ENCODE peak calls at places on chromosomes 16 and 17, in seven cellular contexts. One of them, this sample, is unnamed. For H3K4me1, the result is how much of the 10 kb centered on the place peaks cover.

GRCh38 chr16:16146380-16147315 is 76.6 kb downstream of the ABCC6 start:
- DNase-seq in Karpas-422: no peak
- DNase-seq in endodermal cell: no peak
- DNase-seq in colonic mucosa: no peak
- DNase-seq in psoas muscle: no peak
- DNase-seq in effector memory CD4-positive, alpha-beta T cell: no peak
- DNase-seq in upper lobe of right lung: no peak
- DNase-seq in this sample: no peak

GRCh38 chr17:47898246-47898645 is 2.2 kb downstream of the SP2 start:
- DNase-seq in colonic mucosa: no peak
- DNase-seq in effector memory CD4-positive, alpha-beta T cell: no peak
- DNase-seq in psoas muscle: no peak
- DNase-seq in upper lobe of right lung: no peak
- DNase-seq in endodermal cell: no peak
- DNase-seq in Karpas-422: no peak
- DNase-seq in this sample: no peak

GRCh38 chr17:2262146-2262587 is 41.4 kb downstream of the SMG6 start:
- DNase-seq in upper lobe of right lung: no peak
- DNase-seq in psoas muscle: no peak
- DNase-seq in effector memory CD4-positive, alpha-beta T cell: no peak
- DNase-seq in colonic mucosa: no peak
- DNase-seq in endodermal cell: no peak
- DNase-seq in Karpas-422: no peak
- DNase-seq in this sample: no peak

GRCh38 chr16:2535644-2536021 is 2.2 kb upstream of the PDPK1 start:
- DNase-seq in psoas muscle: peak
- DNase-seq in colonic mucosa: peak
- DNase-seq in upper lobe of right lung: peak
- DNase-seq in effector memory CD4-positive, alpha-beta T cell: no peak
- DNase-seq in Karpas-422: no peak
- DNase-seq in endodermal cell: peak
- DNase-seq in this sample: no peak

GRCh38 chr17:31495049-31495885 is 103.8 kb downstream of the RAB11FIP4 start:
- DNase-seq in effector memory CD4-positive, alpha-beta T cell: no peak
- DNase-seq in psoas muscle: peak
- DNase-seq in upper lobe of right lung: no peak
- DNase-seq in Karpas-422: no peak
- DNase-seq in colonic mucosa: peak
- DNase-seq in endodermal cell: no peak
- DNase-seq in this sample: no peak

GRCh38 chr16:983044-984030 is 1.8 kb downstream of the SOX8 start:
- DNase-seq in colonic mucosa: no peak
- DNase-seq in upper lobe of right lung: no peak
- DNase-seq in Karpas-422: no peak
- DNase-seq in endodermal cell: no peak
- DNase-seq in psoas muscle: no peak
- DNase-seq in effector memory CD4-positive, alpha-beta T cell: no peak
- DNase-seq in this sample: no peak

GRCh38 chr17:41547378-41547841 is 19.3 kb upstream of the KRT19 start:
- DNase-seq in upper lobe of right lung: no peak
- DNase-seq in psoas muscle: no peak
- DNase-seq in effector memory CD4-positive, alpha-beta T cell: no peak
- DNase-seq in colonic mucosa: no peak
- DNase-seq in endodermal cell: peak
- DNase-seq in Karpas-422: no peak
- DNase-seq in this sample: no peak

GRCh38 chr17:3558603-3559269 is 1.1 kb upstream of the TRPV3 start:
- DNase-seq in psoas muscle: no peak
- DNase-seq in effector memory CD4-positive, alpha-beta T cell: peak
- DNase-seq in Karpas-422: peak
- DNase-seq in upper lobe of right lung: no peak
- DNase-seq in endodermal cell: peak
- DNase-seq in colonic mucosa: peak
- DNase-seq in this sample: no peak

GRCh38 chr17:42527932-42528331 is 8.1 kb upstream of the NAGLU start:
- DNase-seq in upper lobe of right lung: no peak
- DNase-seq in colonic mucosa: no peak
- DNase-seq in effector memory CD4-positive, alpha-beta T cell: no peak
- DNase-seq in psoas muscle: peak
- DNase-seq in endodermal cell: no peak
- DNase-seq in Karpas-422: no peak
- DNase-seq in this sample: no peak

GRCh38 chr17:35896011-35896587 is 15.9 kb upstream of the CCL5 start:
- DNase-seq in colonic mucosa: no peak
- DNase-seq in psoas muscle: no peak
- DNase-seq in Karpas-422: no peak
- DNase-seq in endodermal cell: no peak
- DNase-seq in upper lobe of right lung: no peak
- DNase-seq in effector memory CD4-positive, alpha-beta T cell: peak
- DNase-seq in this sample: no peak

GRCh38 chr17:7114241-7114874 is at the start of gene ASGR2:
- DNase-seq in endodermal cell: no peak
- DNase-seq in Karpas-422: no peak
- DNase-seq in upper lobe of right lung: no peak
- DNase-seq in effector memory CD4-positive, alpha-beta T cell: no peak
- DNase-seq in colonic mucosa: no peak
- DNase-seq in psoas muscle: no peak
- DNase-seq in this sample: no peak

GRCh38 chr17:53092072-53092471 is 730.7 kb upstream of the KIF2B start:
- DNase-seq in psoas muscle: no peak
- DNase-seq in endodermal cell: no peak
- DNase-seq in colonic mucosa: no peak
- DNase-seq in effector memory CD4-positive, alpha-beta T cell: no peak
- DNase-seq in Karpas-422: no peak
- DNase-seq in upper lobe of right lung: no peak
- DNase-seq in this sample: no peak

GRCh38 chr16:49277386-49277742 is 4.3 kb downstream of the CBLN1 start:
- DNase-seq in effector memory CD4-positive, alpha-beta T cell: no peak
- DNase-seq in colonic mucosa: no peak
- DNase-seq in Karpas-422: no peak
- DNase-seq in upper lobe of right lung: no peak
- DNase-seq in endodermal cell: peak
- DNase-seq in psoas muscle: no peak
- DNase-seq in this sample: no peak

GRCh38 chr16:89534147-89534788 is 26.1 kb downstream of the SPG7 start:
- DNase-seq in colonic mucosa: no peak
- DNase-seq in endodermal cell: no peak
- DNase-seq in Karpas-422: no peak
- DNase-seq in effector memory CD4-positive, alpha-beta T cell: no peak
- DNase-seq in psoas muscle: no peak
- DNase-seq in upper lobe of right lung: no peak
- DNase-seq in this sample: peak

GRCh38 chr17:82931696-82932060 is 91.9 kb upstream of the ZNF750 start:
- DNase-seq in Karpas-422: no peak
- DNase-seq in endodermal cell: no peak
- DNase-seq in psoas muscle: peak
- DNase-seq in effector memory CD4-positive, alpha-beta T cell: no peak
- DNase-seq in colonic mucosa: peak
- DNase-seq in upper lobe of right lung: peak
- DNase-seq in this sample: peak

GRCh38 chr16:23124315-23124714 is 24.9 kb downstream of the USP31 start:
- DNase-seq in psoas muscle: peak
- DNase-seq in upper lobe of right lung: no peak
- DNase-seq in Karpas-422: peak
- DNase-seq in colonic mucosa: no peak
- DNase-seq in endodermal cell: no peak
- DNase-seq in effector memory CD4-positive, alpha-beta T cell: no peak
- DNase-seq in this sample: no peak

GRCh38 chr16:23121024-23121423 is 28.2 kb downstream of the USP31 start:
- DNase-seq in endodermal cell: peak
- DNase-seq in psoas muscle: no peak
- DNase-seq in colonic mucosa: peak
- DNase-seq in effector memory CD4-positive, alpha-beta T cell: no peak
- DNase-seq in Karpas-422: no peak
- DNase-seq in upper lobe of right lung: no peak
- DNase-seq in this sample: no peak

GRCh38 chr16:23120562-23120961 is 28.7 kb downstream of the USP31 start:
- DNase-seq in endodermal cell: no peak
- DNase-seq in effector memory CD4-positive, alpha-beta T cell: no peak
- DNase-seq in colonic mucosa: no peak
- DNase-seq in Karpas-422: no peak
- DNase-seq in psoas muscle: no peak
- DNase-seq in upper lobe of right lung: no peak
- DNase-seq in this sample: no peak

GRCh38 chr16:23119570-23119969 is 29.7 kb downstream of the USP31 start:
- DNase-seq in effector memory CD4-positive, alpha-beta T cell: no peak
- DNase-seq in colonic mucosa: no peak
- DNase-seq in endodermal cell: no peak
- DNase-seq in upper lobe of right lung: no peak
- DNase-seq in psoas muscle: no peak
- DNase-seq in Karpas-422: no peak
- DNase-seq in this sample: no peak

GRCh38 chr16:23122107-23122506 is 27.1 kb downstream of the USP31 start:
- DNase-seq in Karpas-422: no peak
- DNase-seq in colonic mucosa: no peak
- DNase-seq in psoas muscle: no peak
- DNase-seq in effector memory CD4-positive, alpha-beta T cell: no peak
- DNase-seq in upper lobe of right lung: no peak
- DNase-seq in endodermal cell: no peak
- DNase-seq in this sample: no peak
- H3K4me1 ChIP-seq in Karpas-422: under half
- H3K4me1 ChIP-seq in colonic mucosa: under half
- H3K4me1 ChIP-seq in psoas muscle: under half
- H3K4me1 ChIP-seq in effector memory CD4-positive, alpha-beta T cell: under half
- H3K4me1 ChIP-seq in upper lobe of right lung: under half
- H3K4me1 ChIP-seq in endodermal cell: under half
- H3K4me1 ChIP-seq in this sample: under half

GRCh38 chr17:9647014-9647413 is 1.7 kb downstream of the USP43 start:
- DNase-seq in endodermal cell: peak
- DNase-seq in colonic mucosa: no peak
- DNase-seq in Karpas-422: no peak
- DNase-seq in effector memory CD4-positive, alpha-beta T cell: no peak
- DNase-seq in upper lobe of right lung: no peak
- DNase-seq in psoas muscle: no peak
- DNase-seq in this sample: no peak

GRCh38 chr17:9646556-9646905 is 1.2 kb downstream of the USP43 start:
- DNase-seq in Karpas-422: no peak
- DNase-seq in endodermal cell: peak
- DNase-seq in colonic mucosa: no peak
- DNase-seq in upper lobe of right lung: no peak
- DNase-seq in effector memory CD4-positive, alpha-beta T cell: no peak
- DNase-seq in psoas muscle: no peak
- DNase-seq in this sample: no peak

GRCh38 chr17:9645858-9646555 is 690 bp downstream of the USP43 start:
- DNase-seq in Karpas-422: no peak
- DNase-seq in effector memory CD4-positive, alpha-beta T cell: no peak
- DNase-seq in upper lobe of right lung: peak
- DNase-seq in endodermal cell: peak
- DNase-seq in psoas muscle: no peak
- DNase-seq in colonic mucosa: peak
- DNase-seq in this sample: no peak

GRCh38 chr17:9643611-9644010 is 1.7 kb upstream of the USP43 start:
- DNase-seq in psoas muscle: no peak
- DNase-seq in colonic mucosa: no peak
- DNase-seq in endodermal cell: no peak
- DNase-seq in upper lobe of right lung: no peak
- DNase-seq in effector memory CD4-positive, alpha-beta T cell: no peak
- DNase-seq in Karpas-422: no peak
- DNase-seq in this sample: no peak

DNA sequence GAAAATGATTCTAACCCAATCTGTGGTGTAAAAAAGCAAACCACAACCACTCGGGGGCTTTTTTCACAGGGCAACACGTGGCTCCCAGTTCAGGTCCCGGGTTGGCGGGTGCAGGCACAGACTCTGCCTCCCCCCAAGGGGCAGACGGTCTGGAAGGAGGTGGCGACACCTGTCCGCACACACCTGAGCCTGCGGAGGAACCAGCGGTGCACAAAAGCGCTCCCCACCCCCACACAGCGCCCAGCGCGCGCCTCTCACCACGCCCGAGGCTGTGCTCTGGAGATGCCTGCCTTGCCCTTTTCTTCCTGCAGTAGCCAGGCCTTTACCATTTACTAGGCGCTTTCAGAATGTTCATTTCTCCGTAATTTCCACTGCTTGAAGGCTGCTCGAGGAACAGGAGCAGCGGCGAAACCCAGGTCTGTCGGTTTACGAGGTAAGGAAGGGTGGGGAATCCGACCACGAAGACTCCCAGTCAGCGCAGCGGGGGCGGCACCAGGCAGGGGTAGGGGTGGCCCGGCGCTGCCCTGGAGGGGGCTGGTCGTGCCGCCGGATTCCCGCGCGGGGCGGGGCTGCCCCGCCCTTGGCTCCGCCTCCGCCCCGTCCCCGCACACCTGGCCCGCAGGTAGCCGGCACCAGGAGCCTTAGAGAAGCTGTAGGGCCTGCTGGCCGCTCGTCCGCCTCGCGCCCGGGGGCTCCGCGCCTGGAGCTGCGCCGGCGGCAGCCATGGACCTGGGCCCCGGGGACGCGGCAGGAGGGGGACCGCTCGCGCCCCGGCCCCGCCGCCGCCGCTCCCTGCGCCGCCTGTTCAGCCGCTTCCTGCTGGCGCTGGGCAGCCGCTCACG is at the start of gene USP43:
- DNase-seq in effector memory CD4-positive, alpha-beta T cell: no peak
- DNase-seq in upper lobe of right lung: peak
- DNase-seq in endodermal cell: peak
- DNase-seq in colonic mucosa: peak
- DNase-seq in psoas muscle: no peak
- DNase-seq in Karpas-422: no peak
- DNase-seq in this sample: no peak
- H3K4me3 ChIP-seq in effector memory CD4-positive, alpha-beta T cell: peak
- H3K4me3 ChIP-seq in upper lobe of right lung: peak
- H3K4me3 ChIP-seq in endodermal cell: peak
- H3K4me3 ChIP-seq in colonic mucosa: peak
- H3K4me3 ChIP-seq in psoas muscle: peak
- H3K4me3 ChIP-seq in Karpas-422: peak
- H3K4me3 ChIP-seq in this sample: peak

DNA sequence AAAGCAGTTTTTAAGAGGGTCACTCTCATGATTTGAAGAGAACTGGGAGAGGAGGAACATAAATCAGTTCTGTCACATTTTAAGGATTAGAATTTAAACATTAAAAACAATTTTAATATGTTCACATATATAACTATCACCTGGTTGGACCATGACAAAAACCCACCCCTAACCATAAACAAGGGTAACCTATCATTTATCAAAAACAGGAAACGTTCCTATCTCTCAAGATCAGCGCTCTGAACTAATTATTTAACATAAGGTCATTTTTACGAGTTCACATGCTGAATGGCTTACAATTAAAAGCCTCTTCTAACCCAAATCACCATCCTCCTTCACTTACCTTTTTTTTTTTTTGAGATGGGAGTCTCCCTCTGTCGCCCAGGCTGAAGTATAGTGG is 45.0 kb downstream of the KANSL1 start:
- DNase-seq in upper lobe of right lung: no peak
- DNase-seq in effector memory CD4-positive, alpha-beta T cell: no peak
- DNase-seq in colonic mucosa: no peak
- DNase-seq in psoas muscle: no peak
- DNase-seq in endodermal cell: no peak
- DNase-seq in Karpas-422: no peak
- DNase-seq in this sample: no peak
- H3K4me1 ChIP-seq in upper lobe of right lung: half or more
- H3K4me1 ChIP-seq in effector memory CD4-positive, alpha-beta T cell: under half
- H3K4me1 ChIP-seq in colonic mucosa: under half
- H3K4me1 ChIP-seq in psoas muscle: half or more
- H3K4me1 ChIP-seq in endodermal cell: under half
- H3K4me1 ChIP-seq in Karpas-422: half or more
- H3K4me1 ChIP-seq in this sample: half or more

DNA sequence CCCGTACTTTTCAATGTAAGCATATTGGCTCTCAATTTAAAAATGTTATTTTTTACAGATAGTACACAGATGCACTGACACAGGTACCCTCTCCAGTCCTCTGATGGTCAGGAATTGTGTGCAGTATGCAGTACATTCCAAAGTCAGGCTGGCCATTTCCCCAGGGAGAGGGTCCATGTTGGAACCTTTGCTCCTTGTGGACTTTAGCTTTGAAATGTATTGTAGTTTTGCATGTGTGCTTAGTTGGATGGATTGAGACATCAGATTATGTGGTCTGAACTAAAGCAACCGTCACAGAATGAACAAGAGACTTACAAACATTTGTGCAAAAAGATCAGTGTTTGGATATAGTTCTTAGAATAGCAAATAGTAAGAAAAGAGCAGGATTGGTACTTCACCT is 381.1 kb downstream of the WWOX start:
- DNase-seq in psoas muscle: no peak
- DNase-seq in upper lobe of right lung: no peak
- DNase-seq in effector memory CD4-positive, alpha-beta T cell: no peak
- DNase-seq in colonic mucosa: no peak
- DNase-seq in Karpas-422: no peak
- DNase-seq in endodermal cell: no peak
- DNase-seq in this sample: no peak
- H3K4me3 ChIP-seq in psoas muscle: no peak
- H3K4me3 ChIP-seq in upper lobe of right lung: no peak
- H3K4me3 ChIP-seq in effector memory CD4-positive, alpha-beta T cell: no peak
- H3K4me3 ChIP-seq in colonic mucosa: no peak
- H3K4me3 ChIP-seq in Karpas-422: no peak
- H3K4me3 ChIP-seq in endodermal cell: no peak
- H3K4me3 ChIP-seq in this sample: no peak

This sample was measured in tibial nerve.